ENCODE peak calls at places on chromosomes 11 and 22, in eight cellular contexts. One of them, this sample, is unnamed.

GRCh38 chr22:21082248-21082647 is 36.5 kb downstream of the LRRC74B start:
- DNase-seq in NCI-H460: no peak
- DNase-seq in mammary epithelial cell: peak; percentile 23
- DNase-seq in A673: no peak
- DNase-seq in AG08396: no peak
- DNase-seq in T-helper 1 cell: no peak
- DNase-seq in heart right ventricle: no peak
- DNase-seq in DMS153: no peak
- DNase-seq in this sample: no peak

GRCh38 chr22:19879651-19879995 is 24.9 kb upstream of the GNB1L start:
- DNase-seq in T-helper 1 cell: no peak
- DNase-seq in DMS153: no peak
- DNase-seq in NCI-H460: no peak
- DNase-seq in AG08396: no peak
- DNase-seq in A673: no peak
- DNase-seq in heart right ventricle: no peak
- DNase-seq in mammary epithelial cell: no peak
- DNase-seq in this sample: peak; percentile 4

GRCh38 chr11:33685061-33685460 is 15.6 kb downstream of the C11orf91 start:
- DNase-seq in DMS153: no peak
- DNase-seq in AG08396: no peak
- DNase-seq in A673: no peak
- DNase-seq in heart right ventricle: no peak
- DNase-seq in T-helper 1 cell: no peak
- DNase-seq in NCI-H460: no peak
- DNase-seq in mammary epithelial cell: peak; percentile 61
- DNase-seq in this sample: no peak

GRCh38 chr11:20137637-20138036 is 22.6 kb downstream of the DBX1 start:
- DNase-seq in NCI-H460: no peak
- DNase-seq in AG08396: no peak
- DNase-seq in DMS153: no peak
- DNase-seq in heart right ventricle: no peak
- DNase-seq in T-helper 1 cell: no peak
- DNase-seq in mammary epithelial cell: no peak
- DNase-seq in A673: no peak
- DNase-seq in this sample: no peak

GRCh38 chr11:6606471-6607189 is 3.1 kb downstream of the ILK start:
- DNase-seq in AG08396: peak; percentile 93
- DNase-seq in heart right ventricle: peak; percentile 97
- DNase-seq in NCI-H460: peak; percentile 43
- DNase-seq in mammary epithelial cell: peak; percentile 83
- DNase-seq in T-helper 1 cell: peak; percentile 73
- DNase-seq in A673: peak; percentile 78
- DNase-seq in DMS153: peak; percentile 42
- DNase-seq in this sample: peak; percentile 97

GRCh38 chr22:27523711-27524110 is 277.8 kb downstream of the MN1 start:
- DNase-seq in A673: no peak
- DNase-seq in T-helper 1 cell: no peak
- DNase-seq in DMS153: no peak
- DNase-seq in NCI-H460: no peak
- DNase-seq in heart right ventricle: no peak
- DNase-seq in AG08396: no peak
- DNase-seq in mammary epithelial cell: no peak
- DNase-seq in this sample: no peak

GRCh38 chr22:26477341-26477731 is 6.2 kb downstream of the HPS4 start:
- DNase-seq in mammary epithelial cell: no peak
- DNase-seq in NCI-H460: no peak
- DNase-seq in AG08396: no peak
- DNase-seq in A673: no peak
- DNase-seq in T-helper 1 cell: no peak
- DNase-seq in heart right ventricle: no peak
- DNase-seq in DMS153: no peak
- DNase-seq in this sample: no peak

GRCh38 chr11:74462631-74463030 is 4.7 kb downstream of the KCNE3 start:
- DNase-seq in heart right ventricle: no peak
- DNase-seq in T-helper 1 cell: no peak
- DNase-seq in AG08396: no peak
- DNase-seq in mammary epithelial cell: no peak
- DNase-seq in A673: no peak
- DNase-seq in DMS153: no peak
- DNase-seq in NCI-H460: no peak
- DNase-seq in this sample: no peak

GRCh38 chr11:112889446-112889845 is 71.8 kb upstream of the NCAM1 start:
- DNase-seq in A673: no peak
- DNase-seq in T-helper 1 cell: no peak
- DNase-seq in NCI-H460: no peak
- DNase-seq in heart right ventricle: no peak
- DNase-seq in mammary epithelial cell: no peak
- DNase-seq in DMS153: no peak
- DNase-seq in AG08396: no peak
- DNase-seq in this sample: no peak

GRCh38 chr11:1504581-1505290 is 18.2 kb upstream of the MOB2 start:
- DNase-seq in heart right ventricle: no peak
- DNase-seq in A673: no peak
- DNase-seq in DMS153: no peak
- DNase-seq in mammary epithelial cell: no peak
- DNase-seq in AG08396: no peak
- DNase-seq in T-helper 1 cell: no peak
- DNase-seq in NCI-H460: no peak
- DNase-seq in this sample: peak; percentile 48

GRCh38 chr22:20600137-20600673 is 92.8 kb downstream of the MED15 start:
- DNase-seq in DMS153: no peak
- DNase-seq in T-helper 1 cell: no peak
- DNase-seq in heart right ventricle: no peak
- DNase-seq in AG08396: no peak
- DNase-seq in mammary epithelial cell: no peak
- DNase-seq in A673: no peak
- DNase-seq in NCI-H460: no peak
- DNase-seq in this sample: no peak

GRCh38 chr11:66856496-66857233 is at the start of gene LRFN4:
- DNase-seq in A673: peak; percentile 80
- DNase-seq in AG08396: peak; percentile 79
- DNase-seq in mammary epithelial cell: peak; percentile 58
- DNase-seq in T-helper 1 cell: no peak
- DNase-seq in DMS153: no peak
- DNase-seq in NCI-H460: no peak
- DNase-seq in heart right ventricle: no peak
- DNase-seq in this sample: peak; percentile 84

GRCh38 chr11:7348432-7349298 is 97.0 kb downstream of the SYT9 start:
- DNase-seq in AG08396: no peak
- DNase-seq in NCI-H460: no peak
- DNase-seq in A673: peak; percentile 68
- DNase-seq in mammary epithelial cell: peak; percentile 16
- DNase-seq in T-helper 1 cell: no peak
- DNase-seq in heart right ventricle: peak; percentile 15
- DNase-seq in DMS153: no peak
- DNase-seq in this sample: no peak